ENCODE peak calls at places on chromosome 2, in five cellular contexts. One of them, this sample, is unnamed.

GRCh38 chr2:119136093-119136492 is 22.5 kb downstream of the C1QL2 start:
- DNase-seq in colonic mucosa: no peak
- DNase-seq in stimulated activated CD8-positive, alpha-beta memory T cell treated with anti-CD3 and anti-CD28 coated beads, Interleukin-4, amount 100 ng/mL, for 1 hour: no peak
- DNase-seq in NCI-H1092: no peak
- DNase-seq in HT-29: no peak
- DNase-seq in this sample: no peak

GRCh38 chr2:134401081-134401497 is 147.2 kb downstream of the MGAT5 start:
- DNase-seq in NCI-H1092: no peak
- DNase-seq in HT-29: no peak
- DNase-seq in colonic mucosa: no peak
- DNase-seq in stimulated activated CD8-positive, alpha-beta memory T cell treated with anti-CD3 and anti-CD28 coated beads, Interleukin-4, amount 100 ng/mL, for 1 hour: no peak
- DNase-seq in this sample: no peak

GRCh38 chr2:188439986-188440385 is 148.3 kb downstream of the GULP1 start:
- DNase-seq in stimulated activated CD8-positive, alpha-beta memory T cell treated with anti-CD3 and anti-CD28 coated beads, Interleukin-4, amount 100 ng/mL, for 1 hour: no peak
- DNase-seq in HT-29: no peak
- DNase-seq in colonic mucosa: no peak
- DNase-seq in NCI-H1092: no peak
- DNase-seq in this sample: no peak

GRCh38 chr2:158973511-158973956 is 5.1 kb downstream of the TANC1 start:
- DNase-seq in HT-29: peak; percentile 57
- DNase-seq in colonic mucosa: no peak
- DNase-seq in NCI-H1092: peak; percentile 68
- DNase-seq in stimulated activated CD8-positive, alpha-beta memory T cell treated with anti-CD3 and anti-CD28 coated beads, Interleukin-4, amount 100 ng/mL, for 1 hour: no peak
- DNase-seq in this sample: no peak

GRCh38 chr2:15650616-15651366 is 59.1 kb downstream of the DDX1 start:
- DNase-seq in colonic mucosa: no peak
- DNase-seq in NCI-H1092: no peak
- DNase-seq in HT-29: no peak
- DNase-seq in stimulated activated CD8-positive, alpha-beta memory T cell treated with anti-CD3 and anti-CD28 coated beads, Interleukin-4, amount 100 ng/mL, for 1 hour: no peak
- DNase-seq in this sample: no peak

GRCh38 chr2:179201884-179202283 is 62.7 kb downstream of the SESTD1 start:
- DNase-seq in HT-29: no peak
- DNase-seq in stimulated activated CD8-positive, alpha-beta memory T cell treated with anti-CD3 and anti-CD28 coated beads, Interleukin-4, amount 100 ng/mL, for 1 hour: no peak
- DNase-seq in colonic mucosa: no peak
- DNase-seq in NCI-H1092: no peak
- DNase-seq in this sample: no peak

GRCh38 chr2:119846021-119846420 is 86.3 kb downstream of the PTPN4 start:
- DNase-seq in HT-29: peak; percentile 43
- DNase-seq in NCI-H1092: no peak
- DNase-seq in colonic mucosa: no peak
- DNase-seq in stimulated activated CD8-positive, alpha-beta memory T cell treated with anti-CD3 and anti-CD28 coated beads, Interleukin-4, amount 100 ng/mL, for 1 hour: no peak
- DNase-seq in this sample: no peak

GRCh38 chr2:220779918-220780317 is 792.2 kb downstream of the EPHA4 start:
- DNase-seq in HT-29: no peak
- DNase-seq in stimulated activated CD8-positive, alpha-beta memory T cell treated with anti-CD3 and anti-CD28 coated beads, Interleukin-4, amount 100 ng/mL, for 1 hour: no peak
- DNase-seq in NCI-H1092: no peak
- DNase-seq in colonic mucosa: no peak
- DNase-seq in this sample: peak; percentile 22

GRCh38 chr2:134706587-134707329 is 12.0 kb downstream of the TMEM163 start:
- DNase-seq in NCI-H1092: no peak
- DNase-seq in HT-29: no peak
- DNase-seq in stimulated activated CD8-positive, alpha-beta memory T cell treated with anti-CD3 and anti-CD28 coated beads, Interleukin-4, amount 100 ng/mL, for 1 hour: no peak
- DNase-seq in colonic mucosa: no peak
- DNase-seq in this sample: peak; percentile 49

GRCh38 chr2:188395903-188396699 is 104.4 kb downstream of the GULP1 start:
- DNase-seq in colonic mucosa: no peak
- DNase-seq in NCI-H1092: no peak
- DNase-seq in stimulated activated CD8-positive, alpha-beta memory T cell treated with anti-CD3 and anti-CD28 coated beads, Interleukin-4, amount 100 ng/mL, for 1 hour: no peak
- DNase-seq in HT-29: no peak
- DNase-seq in this sample: no peak

GRCh38 chr2:227163998-227164744 is at the start of the genes COL4A3 and COL4A4:
- DNase-seq in HT-29: no peak
- DNase-seq in NCI-H1092: no peak
- DNase-seq in stimulated activated CD8-positive, alpha-beta memory T cell treated with anti-CD3 and anti-CD28 coated beads, Interleukin-4, amount 100 ng/mL, for 1 hour: no peak
- DNase-seq in colonic mucosa: peak; percentile 50
- DNase-seq in this sample: no peak

GRCh38 chr2:182744490-182744889 is 28.4 kb downstream of the DNAJC10 start:
- DNase-seq in HT-29: no peak
- DNase-seq in NCI-H1092: no peak
- DNase-seq in colonic mucosa: no peak
- DNase-seq in stimulated activated CD8-positive, alpha-beta memory T cell treated with anti-CD3 and anti-CD28 coated beads, Interleukin-4, amount 100 ng/mL, for 1 hour: no peak
- DNase-seq in this sample: no peak

GRCh38 chr2:31066594-31066993 is 71.6 kb downstream of the GALNT14 start:
- DNase-seq in stimulated activated CD8-positive, alpha-beta memory T cell treated with anti-CD3 and anti-CD28 coated beads, Interleukin-4, amount 100 ng/mL, for 1 hour: no peak
- DNase-seq in NCI-H1092: no peak
- DNase-seq in HT-29: no peak
- DNase-seq in colonic mucosa: no peak
- DNase-seq in this sample: peak; percentile 25

GRCh38 chr2:101972621-101973434 is 18.9 kb upstream of the IL1R2 start:
- DNase-seq in colonic mucosa: no peak
- DNase-seq in NCI-H1092: no peak
- DNase-seq in HT-29: no peak
- DNase-seq in stimulated activated CD8-positive, alpha-beta memory T cell treated with anti-CD3 and anti-CD28 coated beads, Interleukin-4, amount 100 ng/mL, for 1 hour: no peak
- DNase-seq in this sample: no peak

GRCh38 chr2:156077041-156077735 is 255.3 kb downstream of the NR4A2 start:
- DNase-seq in HT-29: no peak
- DNase-seq in NCI-H1092: no peak
- DNase-seq in stimulated activated CD8-positive, alpha-beta memory T cell treated with anti-CD3 and anti-CD28 coated beads, Interleukin-4, amount 100 ng/mL, for 1 hour: no peak
- DNase-seq in colonic mucosa: no peak
- DNase-seq in this sample: no peak

GRCh38 chr2:124590001-124590400 is 564.9 kb downstream of the CNTNAP5 start:
- DNase-seq in stimulated activated CD8-positive, alpha-beta memory T cell treated with anti-CD3 and anti-CD28 coated beads, Interleukin-4, amount 100 ng/mL, for 1 hour: no peak
- DNase-seq in HT-29: no peak
- DNase-seq in colonic mucosa: no peak
- DNase-seq in NCI-H1092: no peak
- DNase-seq in this sample: no peak

GRCh38 chr2:44938287-44939073 is 3.0 kb upstream of the SIX3 start:
- DNase-seq in colonic mucosa: no peak
- DNase-seq in HT-29: peak; percentile 72
- DNase-seq in NCI-H1092: no peak
- DNase-seq in stimulated activated CD8-positive, alpha-beta memory T cell treated with anti-CD3 and anti-CD28 coated beads, Interleukin-4, amount 100 ng/mL, for 1 hour: no peak
- DNase-seq in this sample: no peak

GRCh38 chr2:152098798-152099654 is at the start of gene CACNB4:
- DNase-seq in colonic mucosa: peak; percentile 20
- DNase-seq in NCI-H1092: no peak
- DNase-seq in stimulated activated CD8-positive, alpha-beta memory T cell treated with anti-CD3 and anti-CD28 coated beads, Interleukin-4, amount 100 ng/mL, for 1 hour: no peak
- DNase-seq in HT-29: no peak
- DNase-seq in this sample: peak; percentile 9

GRCh38 chr2:189153608-189154007 is 26.0 kb downstream of the COL5A2 start:
- DNase-seq in NCI-H1092: no peak
- DNase-seq in stimulated activated CD8-positive, alpha-beta memory T cell treated with anti-CD3 and anti-CD28 coated beads, Interleukin-4, amount 100 ng/mL, for 1 hour: no peak
- DNase-seq in colonic mucosa: no peak
- DNase-seq in HT-29: no peak
- DNase-seq in this sample: no peak

GRCh38 chr2:241796209-241796608 is 12.8 kb upstream of the NEU4 start:
- DNase-seq in HT-29: no peak
- DNase-seq in colonic mucosa: no peak
- DNase-seq in stimulated activated CD8-positive, alpha-beta memory T cell treated with anti-CD3 and anti-CD28 coated beads, Interleukin-4, amount 100 ng/mL, for 1 hour: no peak
- DNase-seq in NCI-H1092: no peak
- DNase-seq in this sample: no peak

GRCh38 chr2:65017335-65017734 is 28.1 kb downstream of the SLC1A4 start:
- DNase-seq in stimulated activated CD8-positive, alpha-beta memory T cell treated with anti-CD3 and anti-CD28 coated beads, Interleukin-4, amount 100 ng/mL, for 1 hour: no peak
- DNase-seq in NCI-H1092: no peak
- DNase-seq in HT-29: peak; percentile 26
- DNase-seq in colonic mucosa: no peak
- DNase-seq in this sample: no peak

GRCh38 chr2:218805627-218806026 is 23.7 kb downstream of the CYP27A1 start:
- DNase-seq in stimulated activated CD8-positive, alpha-beta memory T cell treated with anti-CD3 and anti-CD28 coated beads, Interleukin-4, amount 100 ng/mL, for 1 hour: no peak
- DNase-seq in HT-29: no peak
- DNase-seq in NCI-H1092: no peak
- DNase-seq in colonic mucosa: no peak
- DNase-seq in this sample: peak; percentile 19

GRCh38 chr2:45337396-45337795 is 273.7 kb downstream of the SRBD1 start:
- DNase-seq in NCI-H1092: no peak
- DNase-seq in HT-29: no peak
- DNase-seq in stimulated activated CD8-positive, alpha-beta memory T cell treated with anti-CD3 and anti-CD28 coated beads, Interleukin-4, amount 100 ng/mL, for 1 hour: no peak
- DNase-seq in colonic mucosa: no peak
- DNase-seq in this sample: no peak

GRCh38 chr2:205033431-205033830 is 488.2 kb downstream of the PARD3B start:
- DNase-seq in colonic mucosa: no peak
- DNase-seq in HT-29: no peak
- DNase-seq in stimulated activated CD8-positive, alpha-beta memory T cell treated with anti-CD3 and anti-CD28 coated beads, Interleukin-4, amount 100 ng/mL, for 1 hour: no peak
- DNase-seq in NCI-H1092: no peak
- DNase-seq in this sample: no peak

GRCh38 chr2:71530246-71530986 is 77.1 kb downstream of the DYSF start:
- DNase-seq in NCI-H1092: no peak
- DNase-seq in stimulated activated CD8-positive, alpha-beta memory T cell treated with anti-CD3 and anti-CD28 coated beads, Interleukin-4, amount 100 ng/mL, for 1 hour: no peak
- DNase-seq in colonic mucosa: no peak
- DNase-seq in HT-29: peak; percentile 55
- DNase-seq in this sample: peak; percentile 26

GRCh38 chr2:215712850-215713230 is 277.0 kb upstream of the FN1 start:
- DNase-seq in stimulated activated CD8-positive, alpha-beta memory T cell treated with anti-CD3 and anti-CD28 coated beads, Interleukin-4, amount 100 ng/mL, for 1 hour: no peak
- DNase-seq in HT-29: no peak
- DNase-seq in colonic mucosa: no peak
- DNase-seq in NCI-H1092: no peak
- DNase-seq in this sample: peak; percentile 8

GRCh38 chr2:120315367-120316033 is 30.4 kb upstream of the INHBB start:
- DNase-seq in HT-29: no peak
- DNase-seq in NCI-H1092: no peak
- DNase-seq in stimulated activated CD8-positive, alpha-beta memory T cell treated with anti-CD3 and anti-CD28 coated beads, Interleukin-4, amount 100 ng/mL, for 1 hour: no peak
- DNase-seq in colonic mucosa: no peak
- DNase-seq in this sample: no peak

GRCh38 chr2:53535234-53535867 is 232.3 kb upstream of the CHAC2 start:
- DNase-seq in HT-29: no peak
- DNase-seq in stimulated activated CD8-positive, alpha-beta memory T cell treated with anti-CD3 and anti-CD28 coated beads, Interleukin-4, amount 100 ng/mL, for 1 hour: no peak
- DNase-seq in NCI-H1092: no peak
- DNase-seq in colonic mucosa: no peak
- DNase-seq in this sample: peak; percentile 43

GRCh38 chr2:95345415-95346235 is 48.5 kb downstream of the KCNIP3 start:
- DNase-seq in NCI-H1092: peak; percentile 6
- DNase-seq in colonic mucosa: peak; percentile 86
- DNase-seq in HT-29: peak; percentile 75
- DNase-seq in stimulated activated CD8-positive, alpha-beta memory T cell treated with anti-CD3 and anti-CD28 coated beads, Interleukin-4, amount 100 ng/mL, for 1 hour: peak; percentile 29
- DNase-seq in this sample: peak; percentile 83

GRCh38 chr2:38692636-38693318 is 26.9 kb downstream of the GALM start:
- DNase-seq in HT-29: peak; percentile 75
- DNase-seq in NCI-H1092: no peak
- DNase-seq in stimulated activated CD8-positive, alpha-beta memory T cell treated with anti-CD3 and anti-CD28 coated beads, Interleukin-4, amount 100 ng/mL, for 1 hour: no peak
- DNase-seq in colonic mucosa: peak; percentile 38
- DNase-seq in this sample: no peak

GRCh38 chr2:8753609-8754008 is 71.8 kb downstream of the ID2 start:
- DNase-seq in HT-29: no peak
- DNase-seq in stimulated activated CD8-positive, alpha-beta memory T cell treated with anti-CD3 and anti-CD28 coated beads, Interleukin-4, amount 100 ng/mL, for 1 hour: no peak
- DNase-seq in NCI-H1092: no peak
- DNase-seq in colonic mucosa: no peak
- DNase-seq in this sample: no peak

GRCh38 chr2:136130045-136130444 is 12.1 kb upstream of the CXCR4 start:
- DNase-seq in NCI-H1092: no peak
- DNase-seq in stimulated activated CD8-positive, alpha-beta memory T cell treated with anti-CD3 and anti-CD28 coated beads, Interleukin-4, amount 100 ng/mL, for 1 hour: no peak
- DNase-seq in colonic mucosa: no peak
- DNase-seq in HT-29: no peak
- DNase-seq in this sample: no peak